ENCODE peak calls at places on chromosomes 7 and 10, in four cellular contexts. C is WTC11, R is AG10803, F is B cell. Z is an unnamed sample.

GRCh38 chr7:85023066-85023687 is 163.7 kb downstream of the SEMA3D start:
- DNase-seq in C (no peak), F (peak), R (peak), Z (no peak)

GRCh38 chr10:52674474-52674873 is 98.1 kb downstream of the MBL2 start:
- DNase-seq in R (no peak), C (no peak), F (no peak), Z (no peak)

GRCh38 chr7:157612664-157613561 is 276.1 kb downstream of the DNAJB6 start:
- DNase-seq in F (peak), R (no peak), C (peak), Z (peak)

GRCh38 chr10:86958831-86959736 is 685 bp downstream of the SNCG start:
- DNase-seq in C (no peak), F (no peak), R (peak), Z (no peak)

GRCh38 chr7:82263880-82264751 is 179.5 kb downstream of the CACNA2D1 start:
- DNase-seq in F (no peak), C (no peak), R (no peak), Z (no peak)

GRCh38 chr10:86449926-86450558 is 71.5 kb downstream of the WAPL start:
- DNase-seq in F (no peak), R (no peak), C (no peak), Z (no peak)

GRCh38 chr7:45691155-45691656 is 117.0 kb downstream of the ADCY1 start:
- DNase-seq in R (no peak), F (no peak), C (no peak), Z (no peak)

GRCh38 chr10:114623661-114624294 is 34.3 kb downstream of the ABLIM1 start:
- DNase-seq in C (no peak), R (peak), F (no peak), Z (no peak)

GRCh38 chr10:58508316-58508715 is 4.4 kb upstream of the BICC1 start:
- DNase-seq in C (no peak), F (no peak), R (peak), Z (no peak)

GRCh38 chr10:83991986-83992753 is 147.1 kb upstream of the GHITM start:
- DNase-seq in C (peak), F (no peak), R (no peak), Z (no peak)
- TF ChIP-seq CTCF in C (peak), F (no peak), R (no peak), Z (no peak)

GRCh38 chr7:133851416-133851815 is 275.7 kb upstream of the LRGUK start:
- DNase-seq in R (no peak), C (no peak), F (no peak), Z (no peak)

GRCh38 chr7:133850497-133851070 is 276.6 kb upstream of the LRGUK start:
- DNase-seq in C (no peak), R (no peak), F (no peak), Z (no peak)

GRCh38 chr7:133854739-133855138 is 272.4 kb upstream of the LRGUK start:
- DNase-seq in F (no peak), R (peak), C (no peak), Z (no peak)

GRCh38 chr7:133857376-133858119 is 269.6 kb upstream of the LRGUK start:
- DNase-seq in F (no peak), C (no peak), R (peak), Z (no peak)

GRCh38 chr7:133853706-133854276 is 273.3 kb upstream of the LRGUK start:
- DNase-seq in R (peak), C (peak), F (peak), Z (no peak)
- TF ChIP-seq CTCF in R (peak), C (peak), F (no peak), Z (no peak)

GRCh38 chr7:95531605-95532004 is 45.9 kb downstream of the ASB4 start:
- DNase-seq in F (no peak), C (no peak), R (no peak), Z (no peak)
- TF ChIP-seq CTCF in F (no peak), C (no peak), R (no peak), Z (no peak)

GRCh38 chr7:44195901-44196300 is 4.9 kb upstream of the YKT6 start:
- DNase-seq in F (no peak), R (no peak), C (no peak), Z (no peak)

GRCh38 chr7:44193011-44193802 is 4.0 kb upstream of the GCK start:
- DNase-seq in C (no peak), F (no peak), R (no peak), Z (no peak)

GRCh38 chr7:44196450-44196872 is 4.3 kb upstream of the YKT6 start:
- DNase-seq in R (peak), C (peak), F (no peak), Z (no peak)

GRCh38 chr7:44194562-44195145 is 5.4 kb upstream of the GCK start:
- DNase-seq in F (no peak), C (no peak), R (no peak), Z (no peak)

DNA sequence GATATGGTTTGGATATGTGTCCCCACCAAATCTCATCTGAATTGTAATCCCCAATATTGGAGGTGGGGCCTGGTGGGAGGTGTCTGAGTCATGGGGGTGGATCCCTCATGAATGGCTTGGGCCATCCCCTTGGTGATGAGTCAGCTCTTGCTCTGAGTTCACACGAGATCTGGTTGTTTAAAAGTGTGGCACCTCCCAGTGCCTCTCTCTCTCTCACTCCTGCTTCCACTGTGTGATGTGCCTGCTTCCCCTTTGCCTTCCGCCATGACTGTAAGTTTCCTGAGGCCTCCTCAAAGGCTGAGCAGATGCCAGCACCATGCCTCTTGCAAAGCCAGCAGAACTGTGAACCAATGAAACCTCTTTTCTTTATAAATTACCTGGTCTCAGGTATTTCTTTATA is 4.8 kb upstream of the GCK start:
- DNase-seq in R (no peak), C (no peak), F (no peak), Z (no peak)
- TF ChIP-seq CTCF in R (no peak), C (no peak), F (no peak), Z (no peak)

DNA sequence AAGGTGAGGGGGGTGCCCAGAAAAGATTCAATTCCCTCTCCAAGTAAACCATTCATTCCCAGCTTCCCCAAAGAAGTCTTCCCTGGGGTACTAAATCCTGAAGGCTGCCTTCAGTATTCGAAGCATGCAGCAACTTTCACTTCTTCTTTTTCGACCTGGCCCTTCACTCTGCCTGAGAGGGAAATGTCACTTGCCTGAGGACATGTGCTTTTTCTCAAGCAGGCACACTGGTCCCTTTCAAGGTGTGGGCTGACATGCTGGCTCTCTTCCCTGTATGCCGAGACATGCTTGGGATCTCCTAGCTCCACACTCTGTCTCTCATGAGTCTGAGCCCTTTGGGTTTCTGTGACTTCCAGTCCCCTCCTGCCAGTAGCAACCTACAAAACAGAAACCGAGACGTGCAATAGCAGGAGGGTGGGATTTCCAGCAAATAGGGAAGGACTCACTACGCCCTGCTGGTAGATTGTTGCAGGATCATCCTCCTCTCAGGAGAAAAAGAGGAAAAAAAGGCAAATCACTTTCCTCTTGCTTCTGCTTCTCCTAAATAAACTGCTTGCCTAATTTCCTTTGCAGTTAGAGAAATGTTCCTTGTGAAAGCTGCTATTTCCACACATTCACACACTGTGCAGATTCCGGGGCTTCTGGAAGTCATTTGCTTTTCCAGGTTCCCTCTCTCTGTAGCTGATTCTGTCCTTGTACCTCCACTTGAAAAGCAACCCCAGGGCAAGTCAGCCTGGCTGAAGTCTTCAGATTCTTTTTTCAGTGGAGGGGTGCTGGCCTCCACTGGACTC is 33.4 kb downstream of the FIGNL1 start:
- DNase-seq in R (no peak), F (peak), C (no peak), Z (no peak)
- TF ChIP-seq CTCF in R (no peak), F (no peak), C (no peak), Z (no peak)

Z was measured in natural killer cell.